ENCODE peak calls at places on chromosomes 1 and 21, in seven cellular contexts. A, I, E, Q, O, V and C are unnamed samples. For H3K36me3, the result is how much of the 10 kb centered on the place peaks cover.

GRCh38 chr1:247209306-247209900 is 37.6 kb upstream of the ZNF124 start:
- DNase-seq in A (no peak), I (no peak), E (no peak), Q (peak), O (no peak), V (no peak), C (peak)

GRCh38 chr1:162951553-162952315 is 90.8 kb upstream of the CCDC190 start:
- DNase-seq in A (no peak), I (no peak), E (no peak), Q (peak), O (no peak), V (no peak), C (no peak)

GRCh38 chr1:117564227-117565082 is 41.4 kb upstream of the TENT5C start:
- DNase-seq in A (no peak), I (no peak), E (no peak), Q (no peak), O (no peak), V (no peak), C (no peak)

GRCh38 chr1:229243638-229244037 is 27.3 kb upstream of the RAB4A start:
- DNase-seq in A (no peak), I (no peak), E (no peak), Q (no peak), O (no peak), V (no peak), C (no peak)

GRCh38 chr21:31336739-31337040 is 7.4 kb downstream of the TIAM1 start:
- DNase-seq in A (no peak), I (no peak), E (no peak), Q (no peak), O (no peak), V (no peak), C (no peak)

GRCh38 chr1:64474639-64475038 is 4.7 kb downstream of the CACHD1 start:
- DNase-seq in A (peak), I (peak), E (peak), Q (no peak), O (no peak), V (peak), C (peak)

GRCh38 chr1:31760422-31760900 is 3.7 kb downstream of the ADGRB2 start:
- DNase-seq in A (no peak), I (no peak), E (no peak), Q (no peak), O (no peak), V (no peak), C (no peak)

GRCh38 chr1:41666991-41667631 is 182.6 kb upstream of the EDN2 start:
- DNase-seq in A (no peak), I (no peak), E (no peak), Q (peak), O (peak), V (no peak), C (no peak)

GRCh38 chr1:57066980-57067615 is 101.3 kb upstream of the C8B start:
- DNase-seq in A (no peak), I (no peak), E (no peak), Q (no peak), O (no peak), V (no peak), C (no peak)

GRCh38 chr1:236142358-236143103 is at the start of gene GPR137B:
- DNase-seq in A (peak), I (peak), E (peak), Q (peak), O (peak), V (peak), C (no peak)

GRCh38 chr1:65681101-65681500 is 111.6 kb upstream of the PDE4B start:
- DNase-seq in A (no peak), I (no peak), E (peak), Q (peak), O (no peak), V (no peak), C (no peak)

GRCh38 chr21:35189077-35189863 is 140.2 kb upstream of the RUNX1 start:
- DNase-seq in A (no peak), I (no peak), E (peak), Q (peak), O (no peak), V (no peak), C (no peak)

GRCh38 chr1:24364975-24365678 is 46.0 kb downstream of the GRHL3 start:
- DNase-seq in A (no peak), I (peak), E (peak), Q (peak), O (no peak), V (no peak), C (peak)

GRCh38 chr1:156337052-156337887 is 822 bp downstream of the CCT3 start:
- DNase-seq in A (no peak), I (no peak), E (no peak), Q (peak), O (no peak), V (no peak), C (no peak)

GRCh38 chr21:26961704-26962103 is 5.2 kb downstream of the ADAMTS5 start:
- DNase-seq in A (no peak), I (no peak), E (no peak), Q (no peak), O (no peak), V (no peak), C (peak)

GRCh38 chr1:87451229-87451900 is 122.7 kb downstream of the LMO4 start:
- DNase-seq in A (no peak), I (no peak), E (peak), Q (peak), O (no peak), V (no peak), C (no peak)

GRCh38 chr21:33390479-33390878 is 12.7 kb upstream of the IFNGR2 start:
- DNase-seq in A (no peak), I (no peak), E (no peak), Q (no peak), O (no peak), V (no peak), C (no peak)

GRCh38 chr1:209367031-209367813 is 216.3 kb upstream of the CAMK1G start:
- DNase-seq in A (no peak), I (no peak), E (peak), Q (peak), O (no peak), V (no peak), C (no peak)

GRCh38 chr1:112722601-112723510 is 7.7 kb upstream of the PPM1J start:
- DNase-seq in A (no peak), I (no peak), E (peak), Q (peak), O (no peak), V (no peak), C (no peak)

GRCh38 chr1:11481019-11481418 is 2.1 kb downstream of the DISP3 start:
- DNase-seq in A (no peak), I (no peak), E (no peak), Q (no peak), O (no peak), V (no peak), C (no peak)

DNA sequence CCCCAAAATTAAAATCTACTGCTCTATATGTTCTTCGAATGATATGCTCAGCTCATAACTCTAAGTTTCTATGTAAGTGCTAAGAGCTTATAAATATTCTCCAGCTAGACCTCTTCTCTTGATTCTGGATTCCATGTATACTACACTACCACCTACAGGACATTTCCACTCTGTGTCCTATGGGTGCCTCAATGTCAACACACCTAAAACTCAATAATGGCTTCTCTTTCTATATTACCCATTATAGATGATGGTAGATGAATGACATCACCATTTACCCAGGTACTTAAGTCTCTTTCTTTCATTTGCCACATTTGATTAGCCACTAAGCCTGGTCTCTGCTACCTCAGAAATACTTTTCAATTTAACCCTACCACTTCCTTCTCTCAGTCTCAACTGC is 41.3 kb downstream of the TBX19 start:
- DNase-seq in A (no peak), I (no peak), E (peak), Q (peak), O (no peak), V (no peak), C (no peak)
- H3K4me3 ChIP-seq in A (no peak), I (no peak), E (no peak), Q (no peak), O (no peak), V (no peak), C (no peak)

GRCh38 chr1:183869230-183869629 is 64.3 kb downstream of the RGL1 start:
- DNase-seq in A (no peak), I (no peak), E (no peak), Q (no peak), O (no peak), V (no peak), C (no peak)
- H3K36me3 ChIP-seq in A (under half), I (under half), E (under half), Q (under half), O (under half), V (under half), C (under half)

GRCh38 chr1:149896589-149896988 is 2.8 kb upstream of the BOLA1 start:
- DNase-seq in A (no peak), I (no peak), E (no peak), Q (no peak), O (no peak), V (no peak), C (no peak)
- TF ChIP-seq CTCF in A (no peak), I (no peak), E (no peak), Q (no peak), O (no peak), V (no peak), C (no peak)

DNA sequence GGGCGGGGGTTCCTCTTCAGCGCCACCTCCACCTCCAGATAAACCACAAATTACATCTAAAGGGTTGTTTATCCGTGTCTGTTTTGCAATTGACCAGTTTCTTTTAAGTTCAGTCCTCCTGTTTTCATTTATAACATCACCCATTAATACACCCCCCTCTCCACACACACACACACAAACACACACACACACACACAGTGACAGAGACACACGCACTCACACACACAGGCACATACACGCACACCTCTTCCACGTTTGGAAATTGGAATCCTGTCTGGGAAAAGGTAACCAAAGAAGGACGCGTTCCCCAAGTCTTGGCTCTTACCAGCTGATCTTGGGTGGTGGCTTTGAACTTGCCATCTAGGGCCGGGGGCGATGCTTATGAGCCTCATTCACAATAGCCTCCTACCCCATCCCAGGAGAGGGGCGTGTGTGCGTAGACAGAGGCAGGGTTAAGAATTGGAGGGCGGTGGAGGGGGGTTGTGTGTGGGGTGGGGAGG is 442 bp upstream of the CSMD2 start:
- DNase-seq in A (no peak), I (no peak), E (no peak), Q (no peak), O (no peak), V (no peak), C (no peak)
- H3K4me3 ChIP-seq in A (peak), I (peak), E (no peak), Q (no peak), O (no peak), V (peak), C (no peak)

GRCh38 chr1:16289959-16290358 is 53.0 kb upstream of the CPLANE2 start:
- DNase-seq in A (no peak), I (no peak), E (no peak), Q (no peak), O (no peak), V (no peak), C (no peak)
- H3K36me3 ChIP-seq in A (under half), I (half or more), E (under half), Q (under half), O (under half), V (half or more), C (under half)

GRCh38 chr21:41068411-41069304 is 99.3 kb upstream of the BACE2 start:
- DNase-seq in A (peak), I (peak), E (peak), Q (peak), O (peak), V (peak), C (peak)

GRCh38 chr21:41069305-41069642 is 98.7 kb upstream of the BACE2 start:
- DNase-seq in A (no peak), I (no peak), E (no peak), Q (no peak), O (no peak), V (no peak), C (no peak)

GRCh38 chr21:41074607-41075184 is 93.3 kb upstream of the BACE2 start:
- DNase-seq in A (no peak), I (no peak), E (no peak), Q (no peak), O (no peak), V (no peak), C (no peak)

GRCh38 chr21:41075668-41076463 is 92.1 kb upstream of the BACE2 start:
- DNase-seq in A (no peak), I (no peak), E (no peak), Q (no peak), O (no peak), V (no peak), C (no peak)

GRCh38 chr21:41071410-41071809 is 96.5 kb upstream of the BACE2 start:
- DNase-seq in A (no peak), I (no peak), E (no peak), Q (no peak), O (no peak), V (no peak), C (no peak)
- TF ChIP-seq CTCF in A (no peak), I (no peak), E (no peak), Q (no peak), O (no peak), V (peak), C (no peak)

GRCh38 chr21:41953249-41953830 is 478 bp downstream of the C2CD2 start:
- DNase-seq in A (no peak), I (no peak), E (no peak), Q (no peak), O (no peak), V (no peak), C (no peak)
- H3K4me3 ChIP-seq in A (peak), I (peak), E (peak), Q (peak), O (peak), V (peak), C (no peak)

GRCh38 chr1:155273134-155273982 is at the start of gene CLK2:
- DNase-seq in A (peak), I (peak), E (peak), Q (peak), O (peak), V (peak), C (peak)

GRCh38 chr1:155272466-155273133 is 704 bp downstream of the CLK2 start:
- DNase-seq in A (no peak), I (no peak), E (peak), Q (peak), O (no peak), V (no peak), C (no peak)

GRCh38 chr1:155269381-155269780 is 3.9 kb downstream of the CLK2 start:
- DNase-seq in A (no peak), I (no peak), E (no peak), Q (no peak), O (no peak), V (no peak), C (no peak)

GRCh38 chr1:155267373-155267772 is 5.2 kb upstream of the SCAMP3 start:
- DNase-seq in A (no peak), I (no peak), E (no peak), Q (no peak), O (no peak), V (no peak), C (no peak)

GRCh38 chr1:155268630-155269029 is 4.7 kb downstream of the CLK2 start:
- DNase-seq in A (no peak), I (no peak), E (no peak), Q (no peak), O (no peak), V (no peak), C (no peak)
- H3K36me3 ChIP-seq in A (half or more), I (half or more), E (under half), Q (half or more), O (half or more), V (half or more), C (half or more)

DNA sequence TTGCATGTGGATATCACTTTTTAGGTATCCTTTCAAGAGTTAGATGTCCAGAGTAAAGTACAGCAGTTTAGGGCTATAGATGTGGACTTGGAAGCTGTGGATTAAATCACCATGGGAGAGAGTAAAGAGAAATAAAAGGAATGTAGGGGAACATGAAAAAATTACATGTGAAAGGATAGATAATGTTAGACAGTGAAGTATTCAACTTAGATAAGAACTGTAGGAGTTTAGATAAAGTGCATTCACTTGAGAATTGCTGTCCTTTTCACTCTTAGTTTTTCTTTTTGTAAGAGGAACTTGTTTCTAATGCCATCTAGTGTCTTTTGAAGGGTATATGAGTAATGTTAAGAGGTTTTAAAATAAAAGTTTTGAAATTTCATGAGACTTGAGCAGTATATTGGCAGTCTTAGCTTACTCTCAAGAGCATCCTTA is 40.1 kb downstream of the MAST2 start:
- DNase-seq in A (no peak), I (no peak), E (peak), Q (peak), O (no peak), V (no peak), C (no peak)
- TF ChIP-seq CTCF in A (no peak), I (no peak), E (no peak), Q (peak), O (no peak), V (peak), C (no peak)